ENCODE peak calls at places on chromosomes 12 and 14, in four cellular contexts. A is HepG2, T is A549, C is H1. N is an unnamed sample.

GRCh38 chr12:98423963-98424362 is 91.4 kb upstream of the TMPO start:
- DNase-seq in A (no peak), T (no peak), C (no peak), N (no peak)

GRCh38 chr12:54596526-54596946 is 8.1 kb upstream of the PPP1R1A start:
- DNase-seq in A (peak), T (peak), C (peak), N (peak)

GRCh38 chr14:102086346-102086971 is 385 bp downstream of the HSP90AA1 start:
- DNase-seq in A (no peak), T (no peak), C (no peak), N (peak)

GRCh38 chr14:20489093-20489994 is 16.0 kb upstream of the RNASE10 start:
- DNase-seq in A (peak), T (no peak), C (no peak), N (no peak)

GRCh38 chr14:83006071-83006670 is 1472.5 kb upstream of the SEL1L start:
- DNase-seq in A (no peak), T (no peak), C (no peak), N (no peak)

GRCh38 chr14:36600431-36600830 is 18.0 kb upstream of the NKX2-8 start:
- DNase-seq in A (no peak), T (no peak), C (no peak), N (no peak)

GRCh38 chr12:104768033-104768432 is 190.1 kb downstream of the SLC41A2 start:
- DNase-seq in A (no peak), T (no peak), C (peak), N (no peak)

GRCh38 chr14:32623300-32624093 is 294.4 kb downstream of the AKAP6 start:
- DNase-seq in A (no peak), T (no peak), C (no peak), N (no peak)

GRCh38 chr14:65472189-65472588 is 59.7 kb downstream of the FUT8 start:
- DNase-seq in A (no peak), T (no peak), C (no peak), N (no peak)

GRCh38 chr14:35202195-35202594 is 79.8 kb downstream of the PRORP start:
- DNase-seq in A (no peak), T (no peak), C (no peak), N (no peak)

GRCh38 chr14:71698027-71698426 is 234.2 kb upstream of the RGS6 start:
- DNase-seq in A (no peak), T (no peak), C (no peak), N (no peak)

GRCh38 chr14:102732924-102733323 is 44.3 kb upstream of the TRAF3 start:
- DNase-seq in A (no peak), T (no peak), C (no peak), N (no peak)

GRCh38 chr12:117161460-117162166 is 28.7 kb downstream of the FBXO21 start:
- DNase-seq in A (no peak), T (no peak), C (no peak), N (no peak)

GRCh38 chr12:1583421-1584078 is 10.8 kb downstream of the FBXL14 start:
- DNase-seq in A (peak), T (peak), C (peak), N (peak)

GRCh38 chr14:98181768-98182167 is 1090.2 kb downstream of the BCL11B start:
- DNase-seq in A (no peak), T (no peak), C (no peak), N (no peak)

GRCh38 chr14:36208690-36209278 is 32.3 kb upstream of the PTCSC3 start:
- DNase-seq in A (peak), T (no peak), C (no peak), N (no peak)

GRCh38 chr12:100758083-100758482 is 36.5 kb upstream of the ANO4 start:
- DNase-seq in A (no peak), T (no peak), C (no peak), N (no peak)

GRCh38 chr14:73661872-73662271 is 17.1 kb downstream of the DNAL1 start:
- DNase-seq in A (no peak), T (no peak), C (no peak), N (no peak)

GRCh38 chr12:127401536-127401935 is 865.4 kb upstream of the TMEM132C start:
- DNase-seq in A (no peak), T (no peak), C (no peak), N (no peak)

GRCh38 chr12:30806989-30807694 is 52.4 kb upstream of the CAPRIN2 start:
- DNase-seq in A (peak), T (no peak), C (peak), N (peak)

GRCh38 chr14:86532219-86532618 is 1002.3 kb downstream of the FLRT2 start:
- DNase-seq in A (no peak), T (no peak), C (no peak), N (no peak)

GRCh38 chr14:73802431-73803188 is 49.0 kb upstream of the PTGR2 start:
- DNase-seq in A (no peak), T (no peak), C (no peak), N (no peak)

GRCh38 chr12:1811281-1811947 is 9.0 kb upstream of the LRTM2 start:
- DNase-seq in A (peak), T (no peak), C (no peak), N (no peak)

GRCh38 chr12:49692851-49693250 is 14.4 kb downstream of the FMNL3 start:
- DNase-seq in A (no peak), T (no peak), C (no peak), N (no peak)

GRCh38 chr12:84763112-84763511 is 149.5 kb downstream of the SLC6A15 start:
- DNase-seq in A (no peak), T (no peak), C (no peak), N (no peak)

GRCh38 chr14:91062600-91062999 is 2.2 kb upstream of the RPS6KA5 start:
- DNase-seq in A (no peak), T (no peak), C (no peak), N (no peak)

GRCh38 chr12:13152281-13152680 is 44.2 kb upstream of the EMP1 start:
- DNase-seq in A (no peak), T (no peak), C (no peak), N (no peak)

GRCh38 chr12:30694412-30694955 is 1.2 kb downstream of the IPO8 start:
- DNase-seq in A (no peak), T (no peak), C (no peak), N (peak)

GRCh38 chr12:76586764-76587395 is 27.3 kb upstream of the OSBPL8 start:
- DNase-seq in A (peak), T (no peak), C (no peak), N (peak)

GRCh38 chr12:15364221-15365170 is 42.2 kb downstream of the PTPRO start:
- DNase-seq in A (no peak), T (no peak), C (no peak), N (no peak)

GRCh38 chr12:88142610-88142991 is 494 bp downstream of the TMTC3 start:
- DNase-seq in A (peak), T (no peak), C (no peak), N (no peak)

GRCh38 chr12:110223777-110224378 is 57.2 kb upstream of the ATP2A2 start:
- DNase-seq in A (no peak), T (peak), C (no peak), N (no peak)

GRCh38 chr14:94394594-94395305 is 6.3 kb upstream of the SERPINA1 start:
- DNase-seq in A (peak), T (no peak), C (no peak), N (no peak)

GRCh38 chr14:31197671-31198070 is 9.9 kb downstream of the HECTD1 start:
- DNase-seq in A (peak), T (no peak), C (no peak), N (no peak)

GRCh38 chr12:111424793-111425251 is 19.1 kb downstream of the SH2B3 start:
- DNase-seq in A (no peak), T (no peak), C (peak), N (no peak)

GRCh38 chr14:35050652-35051051 is 4.6 kb downstream of the FAM177A1 start:
- DNase-seq in A (peak), T (peak), C (no peak), N (peak)

GRCh38 chr14:68548194-68549056 is 244.4 kb downstream of the ZFP36L1 start:
- DNase-seq in A (no peak), T (peak), C (peak), N (no peak)

GRCh38 chr14:94532462-94532861 is 23.2 kb upstream of the SERPINA12 start:
- DNase-seq in A (no peak), T (no peak), C (no peak), N (no peak)

DNA sequence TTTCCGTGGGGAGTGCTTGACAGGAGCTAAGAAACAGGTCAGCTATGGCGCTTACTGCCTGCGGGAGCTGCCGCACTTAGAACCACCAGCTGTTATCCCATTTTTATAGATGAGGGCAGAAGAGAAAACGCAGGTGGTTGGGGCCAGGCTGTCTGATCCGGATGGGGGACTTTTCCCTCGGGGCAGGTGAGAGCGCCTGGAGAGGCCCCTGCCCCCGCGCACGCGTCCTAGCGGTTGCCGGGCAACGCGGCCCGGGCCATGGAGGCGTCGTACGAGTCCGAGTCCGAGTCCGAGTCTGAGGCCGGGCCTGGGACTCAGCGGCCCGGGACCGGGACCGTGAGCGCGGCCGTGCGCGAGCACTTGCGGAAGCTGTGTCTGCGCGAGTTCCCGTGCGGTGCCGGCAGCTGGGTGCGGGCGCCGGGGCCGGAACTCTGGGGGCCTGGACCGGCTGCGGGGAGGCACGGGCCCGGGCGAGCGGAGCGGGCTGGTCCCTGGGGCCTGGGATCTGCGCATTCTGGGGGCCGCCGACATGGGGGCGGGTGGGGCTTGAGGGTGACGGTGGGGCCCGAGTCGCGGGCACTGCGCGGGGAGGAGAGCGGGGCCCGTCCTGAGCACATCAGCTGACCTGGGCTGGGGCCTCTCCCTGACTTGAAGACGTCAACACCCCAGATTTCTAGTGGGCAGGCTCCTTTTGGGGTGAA is at the start of gene LRRC43:
- DNase-seq in A (no peak), T (no peak), C (peak), N (no peak)
- TF ChIP-seq PHF8 in A (no peak), T (no peak), C (no peak), N (no peak)

GRCh38 chr12:108575199-108575912 is 13.0 kb downstream of the ISCU start:
- DNase-seq in A (no peak), T (no peak), C (no peak), N (no peak)
- TF ChIP-seq PHF8 in A (no peak), T (no peak), C (no peak), N (no peak)

DNA sequence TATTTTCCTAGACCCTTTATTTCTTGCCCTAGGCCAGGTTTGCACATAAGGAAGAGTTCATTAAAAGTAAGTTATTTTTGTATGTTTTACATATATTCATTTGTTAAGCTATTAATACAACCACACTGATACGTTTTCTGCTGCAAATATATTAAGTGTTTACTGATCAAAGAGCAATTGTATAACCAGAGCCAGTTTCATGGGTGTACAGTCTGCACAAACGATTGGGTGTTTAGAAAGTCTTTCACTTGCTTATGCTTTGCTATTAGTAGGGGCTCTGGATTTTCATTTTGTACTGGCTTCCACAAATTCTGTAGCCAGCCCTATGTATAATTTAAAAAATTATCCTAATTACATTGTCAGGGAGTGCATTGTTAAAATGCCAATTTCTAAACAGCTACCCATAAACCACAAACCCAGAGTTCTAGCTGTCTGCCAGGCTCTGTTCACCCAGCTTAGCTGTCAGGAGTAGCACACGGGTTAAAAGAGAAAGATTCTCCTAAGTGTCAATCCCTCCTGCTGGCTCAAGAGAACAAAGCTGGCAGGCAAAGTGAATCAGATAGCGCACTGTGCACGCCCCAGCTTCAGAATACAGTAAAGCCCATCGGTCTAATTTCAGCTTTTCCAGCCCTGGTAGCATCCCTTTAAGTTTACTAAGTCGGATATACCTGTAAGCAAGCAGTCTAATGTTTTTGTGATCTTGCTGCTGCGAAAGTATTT is 151.0 kb upstream of the LMO3 start:
- DNase-seq in A (no peak), T (no peak), C (no peak), N (no peak)
- TF ChIP-seq PHF8 in A (no peak), T (no peak), C (no peak), N (no peak)

GRCh38 chr12:52082988-52083637 is 3.6 kb downstream of the SMIM41 start:
- DNase-seq in A (peak), T (peak), C (peak), N (peak)
- TF ChIP-seq PHF8 in A (no peak), T (no peak), C (no peak), N (no peak)

GRCh38 chr14:59188461-59189280 is at the start of gene DAAM1:
- DNase-seq in A (peak), T (peak), C (peak), N (peak)

GRCh38 chr14:59189822-59190368 is 1.4 kb downstream of the DAAM1 start:
- DNase-seq in A (peak), T (peak), C (peak), N (peak)

GRCh38 chr14:59189281-59189821 is 884 bp downstream of the DAAM1 start:
- DNase-seq in A (no peak), T (peak), C (peak), N (peak)

GRCh38 chr14:59187802-59188460 is 536 bp upstream of the DAAM1 start:
- DNase-seq in A (no peak), T (peak), C (no peak), N (peak)

GRCh38 chr14:59190372-59190771 is 1.9 kb downstream of the DAAM1 start:
- DNase-seq in A (peak), T (peak), C (no peak), N (peak)
- TF ChIP-seq PHF8 in A (no peak), T (no peak), C (no peak), N (no peak)

GRCh38 chr14:77271113-77271710 is at the start of gene NGB:
- DNase-seq in A (no peak), T (no peak), C (peak), N (no peak)
- TF ChIP-seq PHF8 in A (no peak), T (no peak), C (no peak), N (no peak)

DNA sequence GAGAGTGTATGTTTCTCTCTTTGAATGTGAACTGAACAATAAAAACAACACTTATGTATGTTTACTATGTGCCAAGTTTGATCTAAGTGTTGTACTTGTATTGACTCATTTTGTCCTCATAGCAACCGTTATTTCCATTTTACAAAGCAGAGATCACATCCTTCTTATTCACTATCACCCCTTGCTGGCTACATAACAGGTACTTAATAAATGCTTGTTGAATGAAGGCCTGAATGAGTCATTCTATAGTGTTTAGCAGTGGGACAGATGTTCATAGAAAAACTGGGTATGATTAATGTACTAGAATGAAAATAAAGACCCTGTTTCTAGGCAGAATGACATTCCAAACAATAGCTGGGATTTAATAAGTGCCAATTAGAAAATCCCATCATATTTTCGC is 85.9 kb downstream of the FAR2 start:
- DNase-seq in A (no peak), T (no peak), C (no peak), N (no peak)
- TF ChIP-seq PHF8 in A (no peak), T (no peak), C (no peak), N (no peak)

DNA sequence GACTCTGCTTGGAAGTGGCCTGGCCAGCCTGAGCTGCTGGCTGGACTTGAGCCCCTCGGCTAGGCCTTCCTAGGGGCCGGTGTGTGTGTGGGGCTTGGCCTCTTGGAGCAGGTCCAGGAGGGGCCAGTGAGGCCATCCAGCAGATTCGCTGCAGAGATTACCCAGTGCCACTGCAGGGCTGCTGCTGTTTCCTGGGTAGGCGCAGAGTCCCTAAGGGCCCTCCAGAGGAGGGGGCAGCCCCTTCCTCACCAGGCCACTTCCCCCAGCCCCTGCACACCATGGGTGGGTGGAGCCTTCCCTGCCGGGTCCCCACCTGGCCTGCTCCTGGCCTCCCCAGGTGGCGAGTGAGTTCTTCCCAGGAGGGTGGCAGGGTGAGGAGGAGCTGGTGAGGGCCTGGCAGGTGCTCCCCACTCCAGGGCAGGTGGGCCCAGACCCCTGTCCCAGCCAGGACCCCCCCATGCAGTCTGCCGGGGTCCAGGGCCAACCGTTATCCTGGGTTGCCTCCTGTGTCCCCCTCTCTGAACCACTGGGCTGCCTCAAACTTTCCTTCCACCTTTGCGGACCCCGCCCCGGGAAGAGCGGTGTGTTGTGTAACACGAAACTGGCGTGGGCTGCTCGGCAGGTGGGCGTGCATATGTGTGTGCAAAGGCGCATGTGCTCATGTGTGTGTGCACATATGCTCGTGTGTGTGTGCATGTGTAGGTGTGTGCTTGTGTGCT is 25.1 kb downstream of the ASPG start:
- DNase-seq in A (no peak), T (no peak), C (peak), N (no peak)
- TF ChIP-seq PHF8 in A (no peak), T (no peak), C (no peak), N (no peak)

DNA sequence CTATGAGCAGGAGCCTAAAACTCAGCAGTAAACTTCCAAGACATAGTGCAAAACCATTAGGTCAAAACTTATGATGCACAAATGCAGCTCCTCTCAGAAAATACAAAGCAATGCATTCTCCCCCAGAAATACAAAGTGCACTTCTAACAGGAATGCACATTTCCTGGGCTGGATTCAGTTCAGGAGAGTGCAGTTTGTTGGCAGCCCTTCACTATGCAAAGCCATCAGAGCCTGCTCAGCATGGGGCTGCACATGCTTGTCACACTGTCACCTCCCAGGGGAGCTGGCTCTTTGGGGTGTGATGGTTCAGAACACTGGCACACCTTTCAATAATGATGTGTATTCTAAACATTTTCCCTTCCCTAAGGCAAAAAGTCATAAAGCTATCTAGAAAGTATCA is 110.4 kb downstream of the KCNK10 start:
- DNase-seq in A (no peak), T (no peak), C (no peak), N (no peak)
- TF ChIP-seq PHF8 in A (no peak), T (no peak), C (no peak), N (no peak)

GRCh38 chr12:10749700-10750384 is 26.7 kb upstream of the YBX3 start:
- DNase-seq in A (peak), T (peak), C (peak), N (peak)

GRCh38 chr12:10756194-10756593 is 33.1 kb upstream of the YBX3 start:
- DNase-seq in A (no peak), T (no peak), C (no peak), N (no peak)

GRCh38 chr12:10750385-10750727 is 27.2 kb upstream of the YBX3 start:
- DNase-seq in A (no peak), T (no peak), C (no peak), N (no peak)

GRCh38 chr12:10747730-10748129 is 24.6 kb upstream of the YBX3 start:
- DNase-seq in A (peak), T (no peak), C (no peak), N (no peak)

DNA sequence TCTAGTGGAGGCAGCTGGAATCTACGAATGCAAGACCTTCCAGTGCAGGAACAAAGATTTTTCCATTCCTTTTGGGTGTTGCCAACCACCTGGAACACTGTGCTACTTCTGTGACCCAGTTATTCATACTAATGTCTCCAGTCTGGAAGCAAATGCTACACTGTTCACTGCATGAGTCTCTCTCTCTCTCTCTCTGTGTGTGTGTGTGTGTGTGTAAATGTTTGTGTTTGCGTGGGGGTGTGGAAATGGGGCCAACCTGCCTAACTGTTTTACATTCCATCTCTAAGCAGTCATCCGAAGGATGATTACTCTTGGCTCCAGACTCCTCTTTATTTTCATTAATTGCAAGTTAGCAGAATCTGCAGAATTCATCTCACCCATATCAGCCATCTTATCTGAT is 29.9 kb upstream of the YBX3 start:
- DNase-seq in A (no peak), T (no peak), C (no peak), N (no peak)
- TF ChIP-seq PHF8 in A (no peak), T (no peak), C (no peak), N (no peak)

N was measured in K562.